ENCODE peak calls at places on chromosome 11, in seven cellular contexts. V is fibroblast of lung; K is CD8-positive, alpha-beta memory T cell; S is right atrium auricular region; T is colonic mucosa; C is H1; P is uterus. E is an unnamed sample.

GRCh38 chr11:105398636-105399035 is 211.2 kb upstream of the GRIA4 start:
- DNase-seq in V (no peak), K (no peak), S (no peak), T (no peak), C (no peak), P (no peak), E (no peak)

GRCh38 chr11:43687120-43687791 is 6.7 kb downstream of the HSD17B12 start:
- DNase-seq in V (peak; percentile 41), K (no peak), S (peak; percentile 77), T (peak; percentile 21), C (no peak), P (peak; percentile 25), E (no peak)

GRCh38 chr11:68690671-68691401 is 6.5 kb downstream of the GAL start:
- DNase-seq in V (no peak), K (peak; percentile 45), S (no peak), T (no peak), C (peak; percentile 34), P (no peak), E (no peak)

GRCh38 chr11:63845911-63846310 is 7.0 kb downstream of the MARK2 start:
- DNase-seq in V (no peak), K (no peak), S (no peak), T (no peak), C (no peak), P (no peak), E (no peak)

GRCh38 chr11:114413958-114414357 is 13.5 kb downstream of the RBM7 start:
- DNase-seq in V (no peak), K (no peak), S (no peak), T (no peak), C (no peak), P (no peak), E (no peak)

GRCh38 chr11:131637469-131638175 is 267.2 kb downstream of the NTM start:
- DNase-seq in V (peak; percentile 86), K (no peak), S (peak; percentile 18), T (no peak), C (no peak), P (no peak), E (no peak)

GRCh38 chr11:20015101-20015500 is 145.2 kb downstream of the DBX1 start:
- DNase-seq in V (peak; percentile 42), K (no peak), S (no peak), T (no peak), C (no peak), P (no peak), E (no peak)

GRCh38 chr11:117876341-117877119 is at the start of gene FXYD6:
- DNase-seq in V (peak; percentile 42), K (peak; percentile 8), S (peak; percentile 66), T (peak; percentile 52), C (peak; percentile 78), P (peak; percentile 81), E (no peak)

GRCh38 chr11:85406841-85407240 is 220.3 kb downstream of the DLG2 start:
- DNase-seq in V (no peak), K (no peak), S (no peak), T (no peak), C (no peak), P (no peak), E (no peak)

GRCh38 chr11:7648264-7648663 is 25.0 kb downstream of the CYB5R2 start:
- DNase-seq in V (no peak), K (no peak), S (no peak), T (no peak), C (no peak), P (no peak), E (no peak)

GRCh38 chr11:8543278-8543677 is 50.8 kb downstream of the STK33 start:
- DNase-seq in V (no peak), K (no peak), S (no peak), T (no peak), C (no peak), P (no peak), E (no peak)

GRCh38 chr11:118417801-118418200 is 16.4 kb downstream of the ATP5MG start:
- DNase-seq in V (no peak), K (no peak), S (no peak), T (no peak), C (no peak), P (no peak), E (no peak)

GRCh38 chr11:82978422-82979099 is 77.0 kb downstream of the DDIAS start:
- DNase-seq in V (peak; percentile 89), K (no peak), S (no peak), T (no peak), C (no peak), P (no peak), E (no peak)

GRCh38 chr11:108825381-108825780 is 160.5 kb downstream of the DDX10 start:
- DNase-seq in V (peak; percentile 10), K (no peak), S (no peak), T (no peak), C (no peak), P (no peak), E (no peak)

GRCh38 chr11:90639687-90640086 is 416.8 kb upstream of the CHORDC1 start:
- DNase-seq in V (no peak), K (no peak), S (no peak), T (no peak), C (no peak), P (no peak), E (no peak)

DNA sequence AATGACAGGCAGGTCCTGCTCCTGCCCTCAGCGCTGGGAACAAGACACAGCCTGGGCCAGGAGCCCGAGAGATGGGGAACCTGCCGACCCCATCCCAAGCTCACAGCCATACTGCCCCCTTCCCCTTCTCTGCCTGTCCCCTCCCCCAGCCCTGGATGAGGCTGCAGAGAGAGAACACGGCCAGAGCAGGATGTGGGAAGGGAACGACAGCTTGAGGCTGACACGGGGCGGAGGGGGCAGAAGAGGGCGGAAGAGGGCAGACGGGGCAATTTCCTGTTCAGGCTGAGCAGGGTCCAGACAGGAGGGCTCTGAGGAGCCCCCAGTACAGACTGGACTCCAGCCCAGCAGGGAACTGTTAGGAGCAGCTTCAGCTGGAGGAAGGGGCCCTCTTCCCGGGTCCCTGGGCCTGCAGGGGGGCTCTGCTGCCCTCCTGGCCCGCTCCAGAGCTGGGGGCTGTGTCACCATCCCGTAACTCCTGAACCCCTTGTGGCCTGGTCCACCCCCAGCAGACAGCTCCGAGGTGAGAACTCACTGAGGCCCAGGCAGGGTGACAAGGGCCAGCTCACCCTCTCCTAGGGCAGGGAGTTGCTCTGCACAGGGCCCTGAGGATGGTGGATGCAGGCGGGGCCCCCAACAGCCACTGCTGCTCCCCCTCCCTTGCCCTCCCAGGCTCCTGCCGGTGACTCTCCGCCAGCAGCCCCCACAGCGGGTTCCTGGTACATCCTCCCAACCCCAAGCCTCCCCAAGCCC is 5.7 kb downstream of the CTSD start:
- DNase-seq in V (no peak), K (peak; percentile 60), S (no peak), T (peak; percentile 60), C (no peak), P (no peak), E (no peak)
- H3K4me1 ChIP-seq in V (peaks cover 26% of the 10 kb centered on the region), K (peaks cover 84% of the 10 kb centered on the region), S (peaks cover 6% of the 10 kb centered on the region), T (peaks cover 9% of the 10 kb centered on the region), C (peaks cover 4% of the 10 kb centered on the region), P (no peaks in the 10 kb centered on the region), E (peaks cover 90% of the 10 kb centered on the region)

DNA sequence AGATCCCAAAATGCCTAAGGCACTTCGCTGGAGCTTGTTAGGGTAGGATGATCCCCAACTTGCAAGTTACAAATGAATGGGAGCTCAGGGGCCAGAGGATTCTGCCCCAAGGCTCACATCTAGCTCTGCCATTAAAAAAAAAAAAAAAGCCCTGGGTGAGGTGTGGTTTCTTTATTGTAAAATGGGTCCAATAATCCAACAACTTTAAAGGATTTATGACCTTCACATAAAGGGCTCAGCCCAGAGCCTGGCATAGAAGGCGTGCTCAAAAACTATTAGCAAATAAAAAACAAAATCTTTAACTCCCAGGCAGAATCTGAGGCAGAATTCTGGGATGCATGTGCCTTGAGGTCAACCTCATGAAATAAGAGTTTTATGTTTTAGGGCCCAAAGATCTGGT is 42.5 kb downstream of the WT1 start:
- DNase-seq in V (no peak), K (no peak), S (no peak), T (no peak), C (no peak), P (no peak), E (no peak)
- H3K4me1 ChIP-seq in V (no peaks in the 10 kb centered on the region), K (no peaks in the 10 kb centered on the region), S (no peaks in the 10 kb centered on the region), T (no peaks in the 10 kb centered on the region), C (no peaks in the 10 kb centered on the region), P (no peaks in the 10 kb centered on the region), E (no peaks in the 10 kb centered on the region)

GRCh38 chr11:1507381-1508140 is 21.0 kb upstream of the MOB2 start:
- DNase-seq in V (no peak), K (no peak), S (no peak), T (no peak), C (no peak), P (no peak), E (no peak)

GRCh38 chr11:1506981-1507380 is 20.4 kb upstream of the MOB2 start:
- DNase-seq in V (no peak), K (no peak), S (no peak), T (no peak), C (no peak), P (no peak), E (no peak)

GRCh38 chr11:1509626-1510255 is 23.2 kb upstream of the MOB2 start:
- DNase-seq in V (no peak), K (no peak), S (no peak), T (no peak), C (no peak), P (no peak), E (no peak)

GRCh38 chr11:1508986-1509385 is 22.4 kb upstream of the MOB2 start:
- DNase-seq in V (no peak), K (no peak), S (no peak), T (no peak), C (no peak), P (no peak), E (no peak)

DNA sequence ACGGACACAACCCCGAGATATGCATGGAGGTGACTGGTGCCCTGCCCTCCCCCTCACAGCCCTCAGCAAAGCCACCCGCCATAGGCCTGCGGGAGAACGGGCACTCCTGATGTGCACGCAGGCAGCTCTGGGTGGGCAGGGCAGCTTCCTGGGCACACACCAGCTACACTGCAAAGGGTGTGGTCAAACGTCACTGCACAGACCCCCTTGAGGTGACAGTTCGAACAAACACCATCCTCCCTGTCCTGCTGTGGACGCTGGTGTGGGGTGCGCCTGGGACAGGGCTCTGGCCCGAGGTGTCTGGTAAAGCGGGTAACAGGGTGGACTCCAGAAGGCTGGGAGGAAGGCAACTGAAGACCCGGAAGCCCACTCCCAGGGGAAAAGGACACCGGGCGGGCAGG is 21.9 kb upstream of the MOB2 start:
- DNase-seq in V (no peak), K (no peak), S (no peak), T (no peak), C (no peak), P (no peak), E (no peak)
- H3K4me1 ChIP-seq in V (no peaks in the 10 kb centered on the region), K (no peaks in the 10 kb centered on the region), S (no peaks in the 10 kb centered on the region), T (no peaks in the 10 kb centered on the region), C (peaks cover 11% of the 10 kb centered on the region), P (no peaks in the 10 kb centered on the region), E (peaks cover 26% of the 10 kb centered on the region)

DNA sequence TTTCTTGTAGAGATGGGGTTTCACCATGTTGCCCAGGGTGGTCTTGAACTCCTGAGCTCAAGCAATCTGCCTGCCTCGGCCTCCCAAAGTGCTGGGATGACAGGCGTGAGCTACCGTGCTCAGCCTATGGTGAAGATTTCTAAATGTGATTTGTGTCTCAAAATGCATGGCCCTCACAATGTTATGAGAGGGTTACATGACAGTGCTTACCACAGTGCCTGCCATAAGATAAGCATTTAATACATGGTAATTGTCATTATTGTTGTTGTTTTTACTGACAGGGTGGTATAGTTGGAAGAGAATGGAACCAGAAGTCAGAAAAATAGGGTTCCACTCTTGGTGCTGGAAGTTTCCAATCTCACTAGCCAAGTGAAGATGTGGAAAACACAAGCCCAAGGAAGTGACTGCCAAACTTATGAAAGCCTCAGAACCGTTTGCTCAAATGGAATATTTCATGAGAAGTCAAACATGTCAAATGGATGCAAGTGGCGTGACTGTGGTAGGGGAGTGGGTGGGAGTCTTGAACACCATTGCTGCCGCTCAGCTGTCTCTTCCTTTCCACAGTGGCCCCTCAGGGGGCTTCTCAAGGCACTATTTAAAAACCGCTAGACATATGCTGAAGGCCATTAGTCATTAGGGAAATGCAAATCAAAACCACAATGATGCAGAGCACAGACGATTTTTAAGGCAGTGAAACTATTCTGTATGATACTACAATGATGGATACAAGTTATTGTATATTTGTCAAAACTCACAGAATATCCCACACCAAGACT is 29.1 kb upstream of the LMO2 start:
- DNase-seq in V (peak; percentile 74), K (no peak), S (no peak), T (no peak), C (no peak), P (no peak), E (no peak)
- H3K4me1 ChIP-seq in V (no peaks in the 10 kb centered on the region), K (no peaks in the 10 kb centered on the region), S (no peaks in the 10 kb centered on the region), T (no peaks in the 10 kb centered on the region), C (no peaks in the 10 kb centered on the region), P (no peaks in the 10 kb centered on the region), E (no peaks in the 10 kb centered on the region)